ENCODE peak calls at places on chromosomes 6 and 20, in five cellular contexts. One of them, this sample, is unnamed.

GRCh38 chr20:11380283-11380682 is 537.4 kb upstream of the BTBD3 start:
- DNase-seq in K562: no peak
- DNase-seq in HCT116: no peak
- DNase-seq in GM12878: peak; percentile 55
- DNase-seq in HepG2: no peak
- DNase-seq in this sample: no peak

GRCh38 chr6:75196051-75196743 is 9.7 kb downstream of the COL12A1 start:
- DNase-seq in GM12878: no peak
- DNase-seq in K562: no peak
- DNase-seq in HCT116: no peak
- DNase-seq in HepG2: no peak
- DNase-seq in this sample: no peak

GRCh38 chr20:62982124-62983075 is 24.4 kb downstream of the BHLHE23 start:
- DNase-seq in HepG2: no peak
- DNase-seq in HCT116: no peak
- DNase-seq in GM12878: no peak
- DNase-seq in K562: no peak
- DNase-seq in this sample: no peak

GRCh38 chr6:39102024-39102820 is 12.8 kb downstream of the SAYSD1 start:
- DNase-seq in K562: peak; percentile 85
- DNase-seq in GM12878: no peak
- DNase-seq in HCT116: no peak
- DNase-seq in HepG2: peak; percentile 43
- DNase-seq in this sample: no peak

GRCh38 chr20:20741067-20742045 is 28.9 kb upstream of the RALGAPA2 start:
- DNase-seq in HCT116: no peak
- DNase-seq in HepG2: no peak
- DNase-seq in K562: no peak
- DNase-seq in GM12878: no peak
- DNase-seq in this sample: no peak

GRCh38 chr20:21101453-21102251 is 4.5 kb downstream of the LINC00237 start:
- DNase-seq in K562: no peak
- DNase-seq in HepG2: no peak
- DNase-seq in HCT116: no peak
- DNase-seq in GM12878: no peak
- DNase-seq in this sample: peak; percentile 54

GRCh38 chr6:5644523-5645183 is 362.1 kb downstream of the NRN1 start:
- DNase-seq in HepG2: no peak
- DNase-seq in GM12878: no peak
- DNase-seq in K562: no peak
- DNase-seq in HCT116: no peak
- DNase-seq in this sample: no peak

GRCh38 chr20:3068986-3069900 is 2.2 kb upstream of the OXT start:
- DNase-seq in HepG2: peak; percentile 55
- DNase-seq in K562: no peak
- DNase-seq in GM12878: no peak
- DNase-seq in HCT116: no peak
- DNase-seq in this sample: no peak

GRCh38 chr6:148836751-148837150 is 89.9 kb downstream of the UST start:
- DNase-seq in K562: no peak
- DNase-seq in GM12878: no peak
- DNase-seq in HCT116: no peak
- DNase-seq in HepG2: no peak
- DNase-seq in this sample: no peak

GRCh38 chr6:136103763-136104311 is 146.3 kb downstream of the MTFR2 start:
- DNase-seq in HepG2: peak; percentile 38
- DNase-seq in GM12878: no peak
- DNase-seq in K562: no peak
- DNase-seq in HCT116: no peak
- DNase-seq in this sample: peak; percentile 48

GRCh38 chr20:57620274-57620990 is at the start of gene ZBP1:
- DNase-seq in GM12878: peak; percentile 73
- DNase-seq in HCT116: no peak
- DNase-seq in K562: no peak
- DNase-seq in HepG2: no peak
- DNase-seq in this sample: no peak

GRCh38 chr20:3160418-3160817 is 753 bp upstream of the FASTKD5 start:
- DNase-seq in HepG2: no peak
- DNase-seq in GM12878: no peak
- DNase-seq in HCT116: no peak
- DNase-seq in K562: no peak
- DNase-seq in this sample: no peak

GRCh38 chr20:6269163-6269873 is 146.5 kb upstream of the FERMT1 start:
- DNase-seq in GM12878: no peak
- DNase-seq in HepG2: no peak
- DNase-seq in HCT116: no peak
- DNase-seq in K562: no peak
- DNase-seq in this sample: no peak

DNA sequence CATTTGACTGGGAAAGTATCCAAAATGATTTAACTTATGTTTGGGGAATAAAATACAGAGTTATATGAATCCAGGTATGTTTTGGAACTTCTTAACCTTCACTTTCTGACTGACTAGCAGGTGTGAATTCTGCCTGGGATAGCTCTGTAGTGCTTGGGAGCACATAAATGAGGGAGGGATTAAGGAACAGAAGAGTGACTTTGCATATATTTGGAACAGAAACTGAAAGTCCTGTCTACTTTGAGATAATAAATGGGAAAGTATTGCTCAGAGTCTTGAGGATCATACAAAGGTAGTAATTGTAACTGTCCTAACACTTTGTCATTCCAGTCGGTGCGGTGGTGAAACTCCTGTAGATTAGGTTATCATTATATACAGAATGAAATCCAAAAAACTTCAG is 317.6 kb downstream of the RIMS1 start:
- DNase-seq in K562: no peak
- DNase-seq in HepG2: no peak
- DNase-seq in HCT116: no peak
- DNase-seq in GM12878: no peak
- DNase-seq in this sample: no peak
- H3K4me2 ChIP-seq in K562: no peak overlapping the region
- H3K4me2 ChIP-seq in HepG2: no peak overlapping the region
- H3K4me2 ChIP-seq in HCT116: no peak overlapping the region
- H3K4me2 ChIP-seq in GM12878: no peak overlapping the region
- H3K4me2 ChIP-seq in this sample: no peak overlapping the region

DNA sequence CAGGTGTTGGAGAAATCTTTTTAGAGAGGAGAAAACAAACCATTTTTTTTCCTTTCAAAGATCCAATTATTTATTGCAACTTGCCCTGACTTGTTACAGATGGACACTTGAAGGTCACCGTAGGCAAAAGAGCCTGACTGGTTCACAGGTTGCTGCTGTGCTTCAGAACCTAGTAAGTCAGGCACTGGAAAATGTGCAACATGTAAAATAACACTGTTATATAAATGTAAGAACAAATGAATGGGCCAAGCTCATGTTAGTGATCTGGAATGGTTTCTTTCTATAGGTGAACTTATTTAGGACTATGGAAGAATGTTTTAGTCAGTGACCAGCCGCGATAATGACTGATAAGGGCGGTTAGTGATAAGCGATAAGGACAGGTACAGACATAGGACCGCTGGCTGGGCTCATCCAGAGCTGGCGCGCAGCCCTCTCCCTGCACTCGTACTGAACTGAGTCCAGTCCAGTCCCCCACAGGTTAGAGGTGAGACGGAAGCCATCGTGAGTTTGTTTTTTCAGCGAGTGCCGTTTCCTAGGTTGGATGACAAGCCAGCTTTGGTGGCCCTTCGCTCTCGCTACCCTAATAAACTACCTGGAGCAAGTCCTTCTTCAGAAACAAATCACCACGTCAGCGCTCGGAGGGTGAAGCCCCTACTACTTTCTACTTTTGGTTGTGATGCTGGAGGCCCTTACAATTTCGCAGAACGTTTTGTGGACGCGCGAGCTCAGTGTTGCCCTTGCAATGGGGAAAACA is 94.4 kb upstream of the PRDM1 start:
- DNase-seq in GM12878: no peak
- DNase-seq in K562: peak; percentile 19
- DNase-seq in HepG2: peak; percentile 5
- DNase-seq in HCT116: no peak
- DNase-seq in this sample: peak; percentile 29
- TF ChIP-seq ZBTB33 in GM12878: no peak
- TF ChIP-seq ZBTB33 in K562: no peak
- TF ChIP-seq ZBTB33 in HepG2: no peak
- TF ChIP-seq ZBTB33 in HCT116: no peak
- TF ChIP-seq ZBTB33 in this sample: no peak

DNA sequence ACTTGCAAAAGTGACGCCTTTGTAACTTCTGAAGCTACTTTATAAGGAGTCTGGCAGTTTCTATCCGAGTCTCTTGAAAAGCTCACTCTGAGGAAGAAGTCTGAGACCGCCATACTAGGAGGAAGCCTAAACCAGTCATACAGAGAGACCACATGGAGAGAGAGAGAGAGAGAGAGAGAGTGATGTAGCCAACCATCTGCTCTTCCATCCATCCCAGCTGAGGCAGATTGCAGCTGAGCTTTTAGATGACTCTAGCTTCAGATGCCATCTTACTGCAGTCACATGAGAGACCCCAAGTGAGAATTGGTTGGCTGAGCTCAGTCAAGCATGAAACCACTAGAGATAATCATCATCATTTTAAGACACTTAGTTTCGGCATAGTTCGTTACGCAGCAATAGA is 15.0 kb upstream of the DTNBP1 start:
- DNase-seq in GM12878: no peak
- DNase-seq in HepG2: no peak
- DNase-seq in K562: no peak
- DNase-seq in HCT116: no peak
- DNase-seq in this sample: no peak
- H3K4me2 ChIP-seq in GM12878: no peak overlapping the region
- H3K4me2 ChIP-seq in HepG2: no peak overlapping the region
- H3K4me2 ChIP-seq in K562: no peak overlapping the region
- H3K4me2 ChIP-seq in HCT116: no peak overlapping the region
- H3K4me2 ChIP-seq in this sample: no peak overlapping the region

DNA sequence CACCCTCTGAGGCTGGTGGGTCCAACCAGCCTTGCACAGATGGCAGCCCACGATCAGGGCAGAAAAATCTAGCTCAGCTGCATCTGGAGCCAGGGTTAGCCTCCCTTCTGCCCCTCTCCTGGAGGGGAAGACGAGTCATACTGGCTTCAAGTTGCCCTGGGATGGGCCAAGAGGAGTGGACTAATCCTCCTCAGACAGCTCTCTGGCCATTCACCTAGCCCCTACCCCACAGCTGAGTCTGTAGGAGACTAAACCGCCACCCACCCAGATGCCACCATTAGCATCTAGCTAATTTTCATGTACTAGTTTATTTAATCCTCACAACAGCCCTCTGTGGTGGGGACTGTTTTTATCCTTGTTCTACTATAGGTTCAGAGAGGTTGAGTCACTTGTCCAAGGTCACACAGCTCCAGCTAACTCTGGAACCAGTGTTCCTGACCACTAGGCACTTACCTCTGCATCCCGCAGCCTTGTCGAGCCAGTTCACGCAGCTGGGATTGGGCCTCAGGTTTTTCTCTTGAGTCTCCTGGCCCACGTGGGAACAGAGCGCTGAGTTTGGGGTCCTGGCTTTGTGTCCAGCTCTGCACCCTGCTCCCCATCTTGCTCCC is 48.5 kb upstream of the CCDC167 start:
- DNase-seq in HepG2: no peak
- DNase-seq in HCT116: no peak
- DNase-seq in GM12878: no peak
- DNase-seq in K562: no peak
- DNase-seq in this sample: no peak
- TF ChIP-seq ZBTB33 in HepG2: no peak
- TF ChIP-seq ZBTB33 in HCT116: no peak
- TF ChIP-seq ZBTB33 in GM12878: no peak
- TF ChIP-seq ZBTB33 in K562: no peak
- TF ChIP-seq ZBTB33 in this sample: no peak

DNA sequence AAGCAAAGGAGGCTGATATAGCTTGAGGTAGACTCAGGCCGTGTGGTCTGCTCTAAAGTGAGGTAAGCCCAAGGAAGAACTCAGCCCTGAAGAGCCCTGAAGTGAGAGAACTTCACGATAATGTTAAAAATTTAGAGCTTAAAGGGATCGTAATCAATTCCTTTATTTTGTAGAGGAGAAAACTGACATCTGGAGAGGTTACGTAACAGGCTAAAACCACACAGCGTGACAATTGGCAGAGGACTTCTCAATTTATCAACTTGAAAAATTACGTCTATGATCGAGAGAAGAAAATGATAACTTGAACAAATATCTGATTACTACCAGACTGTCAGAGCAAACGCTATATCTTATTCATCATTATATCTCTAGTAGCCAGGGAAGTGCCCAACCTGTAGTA is 121.8 kb upstream of the FOXO3 start:
- DNase-seq in HCT116: no peak
- DNase-seq in HepG2: no peak
- DNase-seq in K562: no peak
- DNase-seq in GM12878: no peak
- DNase-seq in this sample: no peak
- H3K4me2 ChIP-seq in HCT116: no peak overlapping the region
- H3K4me2 ChIP-seq in HepG2: no peak overlapping the region
- H3K4me2 ChIP-seq in K562: no peak overlapping the region
- H3K4me2 ChIP-seq in GM12878: no peak overlapping the region
- H3K4me2 ChIP-seq in this sample: no peak overlapping the region

GRCh38 chr6:45553730-45554344 is 176.1 kb upstream of the SUPT3H start:
- DNase-seq in K562: no peak
- DNase-seq in GM12878: no peak
- DNase-seq in HCT116: no peak
- DNase-seq in HepG2: no peak
- DNase-seq in this sample: no peak

GRCh38 chr6:45557454-45557853 is 179.7 kb upstream of the SUPT3H start:
- DNase-seq in GM12878: no peak
- DNase-seq in HepG2: no peak
- DNase-seq in K562: no peak
- DNase-seq in HCT116: no peak
- DNase-seq in this sample: no peak

GRCh38 chr6:45556828-45557227 is 179.1 kb upstream of the SUPT3H start:
- DNase-seq in K562: no peak
- DNase-seq in HCT116: no peak
- DNase-seq in HepG2: no peak
- DNase-seq in GM12878: no peak
- DNase-seq in this sample: no peak

GRCh38 chr6:45554596-45554995 is 176.9 kb upstream of the SUPT3H start:
- DNase-seq in HCT116: no peak
- DNase-seq in K562: no peak
- DNase-seq in HepG2: no peak
- DNase-seq in GM12878: no peak
- DNase-seq in this sample: no peak

DNA sequence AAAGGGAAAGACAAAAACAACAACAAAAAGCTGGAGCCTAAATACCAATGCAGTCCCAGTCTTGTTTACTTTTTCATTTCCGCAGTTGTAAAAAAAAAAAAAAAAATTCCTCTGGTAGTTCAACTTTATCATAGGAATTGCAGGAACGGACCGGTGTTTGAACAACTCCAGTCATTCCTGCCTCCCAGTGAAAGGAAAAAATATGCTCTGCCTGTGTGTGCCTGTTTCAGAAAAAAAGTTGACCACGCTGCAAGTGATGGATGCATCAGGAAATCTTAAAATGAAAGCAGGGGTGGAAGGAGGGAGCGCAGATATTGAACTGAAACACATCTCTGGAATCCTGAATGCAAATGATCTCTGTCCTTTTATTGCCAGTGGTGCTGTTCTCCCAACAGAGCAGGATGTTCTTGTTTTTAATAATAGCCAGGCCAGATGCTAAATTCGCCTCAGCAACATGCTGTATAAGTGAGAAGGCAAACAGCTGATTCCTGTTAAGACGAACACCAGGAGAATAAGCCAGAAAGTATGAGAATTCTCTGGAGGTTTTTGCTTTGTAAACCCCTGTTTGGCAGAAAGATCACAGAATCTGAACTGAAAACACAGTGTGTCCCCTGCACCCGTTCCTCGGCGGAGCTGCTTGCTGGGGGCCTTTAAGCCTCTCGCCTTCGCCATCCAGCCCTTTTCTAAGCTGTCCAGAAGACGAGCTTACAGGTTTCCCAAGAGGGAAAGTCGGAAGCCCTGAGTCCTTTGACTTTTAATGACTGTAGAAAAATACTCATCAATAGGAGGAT is 178.4 kb upstream of the SUPT3H start:
- DNase-seq in HepG2: peak; percentile 8
- DNase-seq in GM12878: no peak
- DNase-seq in K562: no peak
- DNase-seq in HCT116: no peak
- DNase-seq in this sample: no peak
- TF ChIP-seq ZBTB33 in HepG2: no peak
- TF ChIP-seq ZBTB33 in GM12878: no peak
- TF ChIP-seq ZBTB33 in K562: no peak
- TF ChIP-seq ZBTB33 in HCT116: no peak
- TF ChIP-seq ZBTB33 in this sample: no peak